ENCODE peak calls at places on chromosomes 6 and 20, in eight cellular contexts. B is AG04450, D is IMR-90, X is neuronal stem cell, F is pancreas, E is SK-N-SH, G is tibial artery, H is brain microvascular endothelial cell. S is an unnamed sample.

GRCh38 chr6:13303668-13304017 is 24.7 kb downstream of the TBC1D7 start:
- DNase-seq in E (no peak), D (peak), H (peak), G (peak), B (peak), F (no peak), X (no peak), S (no peak)

GRCh38 chr6:37314803-37315515 is 38.8 kb upstream of the RNF8 start:
- DNase-seq in B (no peak), G (no peak), F (peak), D (peak), X (no peak), H (peak), E (peak), S (no peak)

GRCh38 chr20:25198663-25199363 is 3.3 kb downstream of the ENTPD6 start:
- DNase-seq in B (no peak), D (no peak), G (no peak), H (no peak), F (no peak), E (no peak), X (no peak), S (no peak)

GRCh38 chr6:107555449-107555848 is 65.5 kb downstream of the SOBP start:
- DNase-seq in D (no peak), H (no peak), F (no peak), E (peak), G (no peak), B (no peak), X (no peak), S (no peak)

GRCh38 chr6:21022343-21023107 is 488.3 kb downstream of the CDKAL1 start:
- DNase-seq in H (peak), E (no peak), D (peak), B (peak), G (no peak), X (peak), F (peak), S (no peak)

GRCh38 chr20:46893051-46893450 is 1.6 kb upstream of the EYA2 start:
- DNase-seq in B (no peak), X (no peak), H (no peak), F (no peak), G (no peak), E (no peak), D (no peak), S (no peak)

GRCh38 chr20:60123096-60123495 is 164.9 kb downstream of the CDH26 start:
- DNase-seq in F (no peak), X (no peak), H (no peak), G (no peak), B (no peak), E (no peak), D (no peak), S (no peak)

GRCh38 chr6:29764422-29765196 is 41.4 kb downstream of the HLA-F start:
- DNase-seq in F (no peak), H (no peak), B (no peak), X (no peak), G (no peak), D (no peak), E (no peak), S (no peak)

DNA sequence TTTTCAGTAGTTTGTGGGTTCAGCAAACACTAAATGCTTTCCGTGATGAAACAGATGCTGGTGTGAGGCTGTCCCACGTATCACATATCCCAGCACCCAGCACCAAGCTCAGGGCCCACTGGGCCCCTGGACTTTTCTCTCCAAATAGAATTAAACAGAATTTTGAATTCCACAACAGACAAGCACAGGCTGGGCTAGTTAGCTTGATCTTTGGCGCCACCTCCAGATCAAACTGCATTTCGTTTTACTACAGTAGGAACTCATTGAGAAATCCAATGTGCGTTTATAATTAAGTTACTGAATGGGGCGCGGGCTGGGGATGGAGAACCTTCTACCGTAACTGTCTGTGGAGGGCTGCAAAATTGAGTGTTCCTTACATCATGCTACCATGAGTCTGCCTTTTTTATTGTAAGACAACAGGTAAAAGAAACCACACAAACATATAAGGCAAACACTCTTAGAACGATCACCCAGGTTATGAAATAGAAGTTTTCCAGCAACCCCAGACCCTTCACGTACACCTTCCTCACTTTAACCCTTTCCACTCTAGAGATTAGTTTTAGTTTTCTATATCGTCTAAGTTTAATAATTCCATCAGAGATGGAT is 107.8 kb downstream of the ZFP64 start:
- DNase-seq in B (peak), X (peak), F (peak), E (peak), D (peak), H (peak), G (no peak), S (no peak)
- H3K27ac ChIP-seq in B (no peak), X (no peak), F (no peak), E (no peak), D (no peak), H (no peak), G (no peak), S (no peak)

GRCh38 chr6:34573567-34574183 is 17.5 kb upstream of the SPDEF start:
- DNase-seq in D (no peak), F (no peak), H (no peak), E (peak), X (no peak), G (no peak), B (no peak), S (no peak)
- H3K27ac ChIP-seq in D (no peak), F (no peak), H (no peak), E (no peak), X (no peak), G (no peak), B (no peak), S (no peak)

GRCh38 chr6:106462923-106463557 is 102.5 kb downstream of the CRYBG1 start:
- DNase-seq in F (no peak), H (no peak), G (no peak), X (no peak), B (no peak), D (no peak), E (no peak), S (no peak)
- H3K27ac ChIP-seq in F (no peak), H (no peak), G (no peak), X (no peak), B (no peak), D (no peak), E (no peak), S (no peak)

DNA sequence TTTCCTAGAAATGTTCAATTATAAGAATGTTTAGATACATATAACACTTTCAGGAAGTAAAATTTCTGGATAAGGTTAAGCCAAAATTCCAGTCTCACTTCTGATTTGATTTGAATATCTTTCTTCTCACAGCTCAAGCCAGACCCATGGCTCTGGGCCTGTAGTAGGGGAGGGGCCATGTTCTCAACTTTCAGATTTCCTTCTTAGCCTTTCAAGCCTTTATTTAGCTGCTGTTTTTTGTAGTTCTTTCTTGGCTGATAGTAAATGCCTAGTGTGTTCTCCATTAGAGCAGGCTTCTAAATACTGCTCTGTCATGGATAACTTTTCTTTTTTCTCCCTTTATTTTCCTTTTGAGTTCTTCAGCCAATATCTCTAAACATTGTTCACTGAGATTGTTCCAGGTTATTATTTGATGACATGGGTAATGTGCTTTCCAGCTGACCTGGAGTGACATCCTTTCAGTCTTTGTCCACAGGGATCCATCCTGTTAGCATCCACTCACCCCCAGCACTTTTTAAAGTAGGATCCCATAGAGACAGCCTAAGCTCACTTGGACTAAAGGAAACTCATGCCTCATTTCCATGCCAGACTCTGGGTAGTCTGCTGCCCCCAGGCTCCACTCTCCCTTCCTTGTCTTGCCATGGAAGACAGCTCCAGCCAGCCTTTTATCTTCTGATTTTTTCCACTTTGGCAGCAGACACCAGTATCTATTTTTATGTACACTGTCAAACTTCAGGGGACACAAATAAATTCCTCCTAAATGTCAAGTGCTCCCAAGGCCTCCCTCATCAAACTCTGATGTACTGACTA is 645.5 kb downstream of the RNF144B start:
- DNase-seq in X (no peak), B (no peak), H (no peak), D (no peak), F (no peak), G (no peak), E (no peak), S (no peak)
- H3K27ac ChIP-seq in X (no peak), B (no peak), H (no peak), D (no peak), F (peak), G (peak), E (no peak), S (peak)

DNA sequence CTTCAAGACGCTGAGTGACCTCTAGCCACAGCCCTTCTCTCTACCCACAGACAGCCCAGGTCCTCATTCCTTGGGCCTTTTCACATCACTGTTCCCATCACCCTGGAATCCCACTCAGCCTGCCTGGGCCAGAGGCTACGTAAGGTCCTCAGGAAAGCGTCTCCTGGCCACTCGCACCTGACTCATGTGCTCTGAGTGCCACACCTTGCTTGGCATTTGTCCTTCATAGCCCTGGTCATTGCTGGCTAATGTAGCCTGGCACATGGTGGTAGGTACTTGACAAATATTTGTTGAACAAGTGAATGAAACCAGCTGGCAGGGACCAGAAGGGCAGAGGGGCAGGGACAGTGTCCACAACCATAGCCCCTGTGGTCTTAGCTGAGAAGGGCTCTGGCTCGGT is 50.6 kb upstream of the FANCE start:
- DNase-seq in G (no peak), F (peak), H (no peak), B (no peak), D (no peak), E (no peak), X (no peak), S (no peak)
- H3K27ac ChIP-seq in G (no peak), F (peak), H (no peak), B (no peak), D (no peak), E (no peak), X (no peak), S (no peak)